ENCODE peak calls at places on chromosomes 5 and 9, in five cellular contexts. R, K, U, X and B are unnamed samples.

GRCh38 chr9:116382053-116382452 is 228.5 kb downstream of the PAPPA start:
- DNase-seq in U (no peak), K (no peak), R (no peak), X (no peak), B (no peak)

GRCh38 chr9:83034026-83034425 is 28.9 kb downstream of the RASEF start:
- DNase-seq in K (no peak), R (no peak), X (no peak), U (no peak), B (no peak)

GRCh38 chr5:179294891-179295777 is 50.1 kb downstream of the ADAMTS2 start:
- DNase-seq in X (no peak), R (no peak), U (no peak), K (peak), B (no peak)

GRCh38 chr9:32807217-32807616 is 23.9 kb downstream of the TMEM215 start:
- DNase-seq in K (no peak), X (no peak), U (no peak), R (no peak), B (no peak)

GRCh38 chr9:123364241-123364824 is 8.3 kb downstream of the CRB2 start:
- DNase-seq in X (no peak), R (no peak), K (peak), U (no peak), B (peak)

GRCh38 chr9:128702949-128703615 is 779 bp downstream of the PKN3 start:
- DNase-seq in X (no peak), K (no peak), U (peak), R (peak), B (no peak)

GRCh38 chr9:34501889-34502425 is 20.8 kb downstream of the ENHO start:
- DNase-seq in X (no peak), K (peak), U (peak), R (peak), B (peak)

GRCh38 chr5:61313960-61314681 is 17.9 kb upstream of the ZSWIM6 start:
- DNase-seq in U (no peak), K (peak), R (no peak), X (peak), B (peak)